ENCODE peak calls at places on chromosomes 6 and 20, in seven cellular contexts. S is EH; F is cardiac septum; U is stimulated activated CD4-positive, alpha-beta T cell treated with anti-CD3 and anti-CD28 coated beads, Interleukin-15, amount 100 ng/mL, for 24 hours; Y is AG08396; P is non-pigmented ciliary epithelial cell; A is GM12865. L is an unnamed sample.

GRCh38 chr20:62156592-62157386 is 13.2 kb downstream of the SS18L1 start:
- DNase-seq in F (peak), Y (peak), S (peak), A (peak), U (peak), P (no peak), L (peak)

GRCh38 chr20:37901667-37902503 is 1.0 kb upstream of the VSTM2L start:
- DNase-seq in Y (peak), P (no peak), U (peak), F (no peak), S (peak), A (peak), L (peak)

GRCh38 chr6:14072084-14072483 is 45.5 kb upstream of the CD83 start:
- DNase-seq in U (peak), F (no peak), Y (no peak), S (peak), P (no peak), A (peak), L (no peak)

GRCh38 chr20:57429579-57430202 is 38.5 kb downstream of the RBM38 start:
- DNase-seq in P (peak), Y (peak), U (no peak), A (peak), F (no peak), S (peak), L (no peak)

GRCh38 chr20:63736893-63737689 is 627 bp downstream of the LIME1 start:
- DNase-seq in F (no peak), A (peak), Y (no peak), U (peak), S (no peak), P (no peak), L (peak)

GRCh38 chr6:77816766-77817270 is 164.0 kb downstream of the MEI4 start:
- DNase-seq in U (no peak), F (no peak), S (no peak), P (no peak), A (no peak), Y (no peak), L (no peak)

GRCh38 chr6:29005183-29005885 is at the start of gene ZNF311:
- DNase-seq in S (peak), F (no peak), P (no peak), U (peak), Y (peak), A (no peak), L (peak)

GRCh38 chr20:21381619-21382018 is 15.7 kb downstream of the NKX2-4 start:
- DNase-seq in Y (no peak), S (no peak), F (no peak), P (no peak), U (no peak), A (no peak), L (no peak)

GRCh38 chr6:135743476-135743875 is 108.0 kb upstream of the PDE7B start:
- DNase-seq in U (no peak), F (no peak), S (no peak), A (no peak), Y (no peak), P (no peak), L (no peak)

GRCh38 chr6:152096863-152097496 is 289.5 kb downstream of the ESR1 start:
- DNase-seq in A (no peak), U (no peak), S (peak), Y (peak), F (no peak), P (peak), L (no peak)

GRCh38 chr6:125231133-125231532 is 70.6 kb downstream of the HDDC2 start:
- DNase-seq in A (no peak), U (no peak), Y (no peak), F (no peak), S (no peak), P (no peak), L (no peak)

GRCh38 chr20:1134355-1134754 is 16.0 kb downstream of the PSMF1 start:
- DNase-seq in P (no peak), S (no peak), F (no peak), A (no peak), U (no peak), Y (no peak), L (no peak)

GRCh38 chr6:142913511-142914047 is 31.4 kb downstream of the HIVEP2 start:
- DNase-seq in S (no peak), F (no peak), U (peak), P (no peak), A (peak), Y (no peak), L (peak)

GRCh38 chr6:127117979-127118504 is 429 bp upstream of the RSPO3 start:
- DNase-seq in S (peak), P (no peak), A (no peak), U (peak), Y (peak), F (no peak), L (no peak)

GRCh38 chr20:9070304-9070703 is 1.4 kb downstream of the PLCB4 start:
- DNase-seq in U (no peak), P (no peak), S (no peak), F (no peak), Y (no peak), A (no peak), L (no peak)

GRCh38 chr6:22082278-22082677 is 214.6 kb downstream of the PRL start:
- DNase-seq in F (no peak), U (no peak), A (no peak), Y (no peak), P (no peak), S (no peak), L (no peak)

GRCh38 chr6:141395443-141396008 is 737.2 kb upstream of the GJE1 start:
- DNase-seq in P (no peak), Y (no peak), U (no peak), A (no peak), S (no peak), F (no peak), L (no peak)

GRCh38 chr6:133880006-133880405 is 8.9 kb upstream of the TCF21 start:
- DNase-seq in A (no peak), Y (no peak), S (no peak), P (no peak), U (no peak), F (no peak), L (no peak)

GRCh38 chr6:33975631-33976424 is 170.1 kb downstream of the GRM4 start:
- DNase-seq in U (no peak), A (no peak), Y (no peak), S (no peak), F (peak), P (no peak), L (no peak)

GRCh38 chr6:72425003-72425681 is 196.7 kb upstream of the KCNQ5 start:
- DNase-seq in S (peak), U (no peak), F (no peak), Y (peak), A (no peak), P (peak), L (no peak)

GRCh38 chr20:33013701-33014326 is 6.3 kb downstream of the BPIFB2 start:
- DNase-seq in S (no peak), A (no peak), P (no peak), F (no peak), U (no peak), Y (no peak), L (no peak)

GRCh38 chr6:46687619-46688097 is at the start of gene TDRD6:
- DNase-seq in Y (no peak), U (no peak), F (no peak), P (no peak), S (no peak), A (no peak), L (no peak)

GRCh38 chr6:113182370-113183141 is 674.6 kb upstream of the MARCKS start:
- DNase-seq in U (no peak), P (peak), F (no peak), Y (peak), S (peak), A (no peak), L (no peak)

GRCh38 chr20:25339608-25340007 is 51.0 kb downstream of the ABHD12 start:
- DNase-seq in F (no peak), A (no peak), S (no peak), U (no peak), Y (no peak), P (no peak), L (no peak)

GRCh38 chr6:8707956-8708772 is 272.8 kb upstream of the SLC35B3 start:
- DNase-seq in S (peak), F (no peak), U (no peak), Y (no peak), P (peak), A (peak), L (peak)

GRCh38 chr6:56727097-56727845 is 84.6 kb upstream of the DST start:
- DNase-seq in Y (peak), A (no peak), F (no peak), U (no peak), P (no peak), S (peak), L (no peak)

GRCh38 chr6:47681201-47681990 is 17.0 kb upstream of the ADGRF4 start:
- DNase-seq in F (no peak), A (no peak), U (no peak), P (no peak), S (no peak), Y (no peak), L (no peak)

GRCh38 chr6:105733556-105734162 is 330.8 kb upstream of the PREP start:
- DNase-seq in Y (no peak), U (no peak), F (no peak), A (peak), S (peak), P (peak), L (peak)

GRCh38 chr6:36679043-36679821 is 718 bp downstream of the CDKN1A start:
- DNase-seq in A (peak), U (peak), F (peak), S (peak), Y (no peak), P (no peak), L (peak)

GRCh38 chr6:119077643-119078448 is 618 bp downstream of the FAM184A start:
- DNase-seq in P (no peak), Y (peak), A (peak), S (peak), U (peak), F (no peak), L (no peak)